ENCODE peak calls at places on chromosome 2, in five cellular contexts. B is fibroblast of lung, L is AG08395, J is retina, A is body of pancreas. W is an unnamed sample.

GRCh38 chr2:159613515-159614336 is 2.6 kb downstream of the BAZ2B start:
- DNase-seq in B (peak; percentile 65), L (no peak), J (no peak), A (no peak), W (no peak)

GRCh38 chr2:150282821-150283309 is 204.6 kb downstream of the RND3 start:
- DNase-seq in B (peak; percentile 70), L (peak; percentile 15), J (no peak), A (no peak), W (no peak)

GRCh38 chr2:102418421-102418961 is 4.5 kb upstream of the IL18RAP start:
- DNase-seq in B (no peak), L (no peak), J (no peak), A (no peak), W (peak; percentile 13)

GRCh38 chr2:48946444-48947048 is 191.0 kb upstream of the LHCGR start:
- DNase-seq in B (peak; percentile 50), L (peak; percentile 70), J (peak; percentile 65), A (peak; percentile 53), W (peak; percentile 22)

GRCh38 chr2:36352024-36352398 is 3.6 kb upstream of the CRIM1 start:
- DNase-seq in B (peak; percentile 73), L (peak; percentile 48), J (no peak), A (no peak), W (peak; percentile 54)

GRCh38 chr2:86336350-86337234 is 834 bp downstream of the REEP1 start:
- DNase-seq in B (no peak), L (no peak), J (peak; percentile 79), A (no peak), W (no peak)

GRCh38 chr2:199471443-199472057 is 13.8 kb upstream of the SATB2 start:
- DNase-seq in B (peak; percentile 42), L (peak; percentile 87), J (peak; percentile 87), A (peak; percentile 70), W (peak; percentile 78)

GRCh38 chr2:102761763-102762162 is at the start of gene TMEM182:
- DNase-seq in B (peak; percentile 15), L (no peak), J (no peak), A (peak; percentile 15), W (no peak)

GRCh38 chr2:111202266-111203040 is 81.7 kb downstream of the BCL2L11 start:
- DNase-seq in B (peak; percentile 59), L (no peak), J (no peak), A (no peak), W (peak; percentile 57)

GRCh38 chr2:1752751-1753150 is 8.4 kb upstream of the PXDN start:
- DNase-seq in B (no peak), L (no peak), J (no peak), A (no peak), W (no peak)

GRCh38 chr2:238761802-238762373 is 86.0 kb upstream of the TWIST2 start:
- DNase-seq in B (peak; percentile 32), L (peak; percentile 63), J (peak; percentile 26), A (no peak), W (no peak)

GRCh38 chr2:30349691-30350090 is 97.4 kb upstream of the LCLAT1 start:
- DNase-seq in B (no peak), L (peak; percentile 89), J (no peak), A (no peak), W (no peak)

GRCh38 chr2:132588576-132588975 is 81.4 kb downstream of the LYPD1 start:
- DNase-seq in B (no peak), L (no peak), J (no peak), A (no peak), W (no peak)

GRCh38 chr2:74513605-74514367 is 464 bp upstream of the TLX2 start:
- DNase-seq in B (no peak), L (no peak), J (peak; percentile 75), A (no peak), W (peak; percentile 43)

GRCh38 chr2:66334237-66335054 is 100.5 kb upstream of the MEIS1 start:
- DNase-seq in B (no peak), L (no peak), J (no peak), A (no peak), W (peak; percentile 90)

W was measured in Daoy.